ENCODE peak calls at places on chromosomes 7 and 10, in five cellular contexts. H, O, F, W and U are unnamed samples.

GRCh38 chr7:74252893-74253292 is 1.3 kb downstream of the RFC2 start:
- DNase-seq in H (no peak), O (no peak), W (no peak), F (no peak), U (no peak)

GRCh38 chr7:4681922-4682620 is at the start of gene FOXK1:
- DNase-seq in W (peak), H (peak), F (peak), O (peak), U (peak)

GRCh38 chr10:124007102-124007772 is 86.2 kb downstream of the CHST15 start:
- DNase-seq in O (no peak), W (no peak), F (no peak), H (no peak), U (no peak)

GRCh38 chr10:48444861-48445841 is 138.7 kb downstream of the MAPK8 start:
- DNase-seq in W (no peak), H (no peak), F (peak), O (no peak), U (no peak)

GRCh38 chr7:108109216-108109908 is 20.8 kb downstream of the LAMB4 start:
- DNase-seq in O (no peak), F (no peak), H (no peak), W (no peak), U (no peak)

GRCh38 chr7:132577206-132578049 is 1.2 kb upstream of the PLXNA4 start:
- DNase-seq in O (peak), W (no peak), H (peak), F (no peak), U (peak)

GRCh38 chr7:83365746-83366145 is 203.1 kb upstream of the PCLO start:
- DNase-seq in H (no peak), F (no peak), O (no peak), W (no peak), U (no peak)

GRCh38 chr10:122435212-122435827 is 19.1 kb upstream of the ARMS2 start:
- DNase-seq in O (no peak), W (no peak), F (no peak), H (peak), U (no peak)